ENCODE peak calls at places on chromosomes 4 and X, in ten cellular contexts. N is epithelial cell of esophagus; O is NCI-H526; A is lower leg skin; V is stimulated activated CD8-positive, alpha-beta memory T cell treated with anti-CD3 and anti-CD28 coated beads, Interleukin-15, amount 100 ng/mL, for 4 hours; Q is stimulated activated CD4-positive, alpha-beta T cell treated with anti-CD3 and anti-CD28 coated beads, Interleukin-1b, Interleukin-23, amount 100 ng/mL, for 24 hours; F is OCI-LY7; I is activated CD4-positive, alpha-beta memory T cell treated with anti-CD3 and anti-CD28 coated beads, Interleukin-2, amount 10 ng/mL, durations not matched to agents 7 days and 5 days; W is amniotic stem cell; R is tibial artery. B is an unnamed sample.

GRCh38 chrX:25079020-25079419 is 63.3 kb upstream of the ARX start:
- DNase-seq in V (no peak), Q (no peak), O (no peak), F (peak; percentile 0), R (no peak), N (no peak), A (no peak), W (no peak), I (no peak), B (no peak)

GRCh38 chr4:139247656-139248238 is 32.3 kb downstream of the MGARP start:
- DNase-seq in O (no peak), W (no peak), N (no peak), F (no peak), A (no peak), R (no peak), I (no peak), V (no peak), Q (no peak), B (peak; percentile 43)

GRCh38 chr4:145686991-145687390 is 7.0 kb downstream of the C4orf51 start:
- DNase-seq in O (no peak), F (no peak), W (no peak), A (no peak), Q (no peak), V (no peak), N (no peak), R (no peak), I (no peak), B (no peak)

GRCh38 chrX:14607446-14607845 is 78.1 kb downstream of the GLRA2 start:
- DNase-seq in F (no peak), Q (no peak), I (no peak), A (no peak), W (no peak), R (no peak), V (no peak), N (no peak), O (no peak), B (no peak)

GRCh38 chr4:99436976-99437655 is 2.0 kb upstream of the ADH7 start:
- DNase-seq in W (no peak), N (peak; percentile 37), V (no peak), A (no peak), F (no peak), R (no peak), Q (no peak), I (no peak), O (no peak), B (no peak)

GRCh38 chrX:130680164-130681035 is 222.6 kb downstream of the ENOX2 start:
- DNase-seq in V (no peak), A (no peak), F (no peak), N (no peak), I (no peak), W (no peak), O (no peak), R (no peak), Q (no peak), B (no peak)

GRCh38 chr4:26431461-26432165 is 58.7 kb downstream of the CCKAR start:
- DNase-seq in A (no peak), N (peak; percentile 69), Q (no peak), O (no peak), I (no peak), V (no peak), R (no peak), F (no peak), W (no peak), B (no peak)

GRCh38 chr4:8775751-8776355 is 95.8 kb downstream of the HMX1 start:
- DNase-seq in N (no peak), R (no peak), F (no peak), V (no peak), I (no peak), Q (no peak), W (no peak), A (no peak), O (no peak), B (no peak)

GRCh38 chr4:99723555-99724450 is 66.2 kb upstream of the C4orf54 start:
- DNase-seq in W (no peak), Q (no peak), N (peak; percentile 93), I (no peak), R (peak; percentile 29), V (no peak), F (no peak), A (no peak), O (no peak), B (no peak)

B was measured in SK-N-DZ.